ENCODE peak calls at places on chromosomes 13 and 19, in five cellular contexts. One of them, this sample, is unnamed.

GRCh38 chr19:9935409-9936062 is 779 bp downstream of the OLFM2 start:
- DNase-seq in suprapubic skin: peak; percentile 64
- DNase-seq in breast epithelium: no peak
- DNase-seq in endothelial cell of umbilical vein: no peak
- DNase-seq in transverse colon: no peak
- DNase-seq in this sample: no peak

GRCh38 chr13:26024558-26024957 is 27.3 kb downstream of the SHISA2 start:
- DNase-seq in suprapubic skin: no peak
- DNase-seq in breast epithelium: no peak
- DNase-seq in endothelial cell of umbilical vein: peak; percentile 82
- DNase-seq in transverse colon: no peak
- DNase-seq in this sample: no peak

GRCh38 chr13:33367931-33368330 is 82.4 kb upstream of the STARD13 start:
- DNase-seq in suprapubic skin: no peak
- DNase-seq in breast epithelium: no peak
- DNase-seq in endothelial cell of umbilical vein: peak; percentile 15
- DNase-seq in transverse colon: no peak
- DNase-seq in this sample: no peak

GRCh38 chr13:59915252-59915651 is 248.5 kb downstream of the DIAPH3 start:
- DNase-seq in suprapubic skin: no peak
- DNase-seq in breast epithelium: no peak
- DNase-seq in endothelial cell of umbilical vein: no peak
- DNase-seq in transverse colon: no peak
- DNase-seq in this sample: no peak

GRCh38 chr13:107799001-107799400 is 416.3 kb downstream of the LIG4 start:
- DNase-seq in suprapubic skin: no peak
- DNase-seq in breast epithelium: no peak
- DNase-seq in endothelial cell of umbilical vein: peak; percentile 8
- DNase-seq in transverse colon: no peak
- DNase-seq in this sample: no peak

GRCh38 chr13:89726690-89727435 is 1620.6 kb upstream of the MIR17HG start:
- DNase-seq in suprapubic skin: no peak
- DNase-seq in breast epithelium: no peak
- DNase-seq in endothelial cell of umbilical vein: peak; percentile 87
- DNase-seq in transverse colon: no peak
- DNase-seq in this sample: no peak

GRCh38 chr19:3047307-3048189 is 14.7 kb downstream of the TLE5 start:
- DNase-seq in suprapubic skin: peak; percentile 96
- DNase-seq in breast epithelium: peak; percentile 82
- DNase-seq in endothelial cell of umbilical vein: peak; percentile 73
- DNase-seq in transverse colon: peak; percentile 92
- DNase-seq in this sample: peak; percentile 87

GRCh38 chr19:21398851-21399250 is 1.9 kb downstream of the ZNF493 start:
- DNase-seq in suprapubic skin: no peak
- DNase-seq in breast epithelium: no peak
- DNase-seq in endothelial cell of umbilical vein: no peak
- DNase-seq in transverse colon: no peak
- DNase-seq in this sample: no peak

GRCh38 chr19:38949580-38950367 is 19.0 kb downstream of the MRPS12 start:
- DNase-seq in suprapubic skin: peak; percentile 90
- DNase-seq in breast epithelium: peak; percentile 84
- DNase-seq in endothelial cell of umbilical vein: peak; percentile 87
- DNase-seq in transverse colon: peak; percentile 76
- DNase-seq in this sample: peak; percentile 89

GRCh38 chr13:42946927-42947326 is 45.1 kb downstream of the EPSTI1 start:
- DNase-seq in suprapubic skin: no peak
- DNase-seq in breast epithelium: no peak
- DNase-seq in endothelial cell of umbilical vein: no peak
- DNase-seq in transverse colon: no peak
- DNase-seq in this sample: no peak

GRCh38 chr13:39835253-39835652 is 179.8 kb downstream of the COG6 start:
- DNase-seq in suprapubic skin: no peak
- DNase-seq in breast epithelium: no peak
- DNase-seq in endothelial cell of umbilical vein: no peak
- DNase-seq in transverse colon: no peak
- DNase-seq in this sample: no peak

GRCh38 chr19:4032436-4032835 is 24.9 kb downstream of the PIAS4 start:
- DNase-seq in suprapubic skin: no peak
- DNase-seq in breast epithelium: no peak
- DNase-seq in endothelial cell of umbilical vein: no peak
- DNase-seq in transverse colon: no peak
- DNase-seq in this sample: no peak

GRCh38 chr13:98454389-98454881 is 122.5 kb downstream of the STK24 start:
- DNase-seq in suprapubic skin: no peak
- DNase-seq in breast epithelium: no peak
- DNase-seq in endothelial cell of umbilical vein: peak; percentile 44
- DNase-seq in transverse colon: no peak
- DNase-seq in this sample: no peak

GRCh38 chr13:31172535-31172934 is 10.8 kb upstream of the HSPH1 start:
- DNase-seq in suprapubic skin: no peak
- DNase-seq in breast epithelium: no peak
- DNase-seq in endothelial cell of umbilical vein: peak; percentile 66
- DNase-seq in transverse colon: no peak
- DNase-seq in this sample: no peak

GRCh38 chr13:63435668-63436275 is 2020.1 kb upstream of the PCDH20 start:
- DNase-seq in suprapubic skin: no peak
- DNase-seq in breast epithelium: no peak
- DNase-seq in endothelial cell of umbilical vein: peak; percentile 24
- DNase-seq in transverse colon: no peak
- DNase-seq in this sample: no peak

GRCh38 chr13:80577951-80578670 is 237.2 kb upstream of the SPRY2 start:
- DNase-seq in suprapubic skin: no peak
- DNase-seq in breast epithelium: no peak
- DNase-seq in endothelial cell of umbilical vein: no peak
- DNase-seq in transverse colon: no peak
- DNase-seq in this sample: no peak

GRCh38 chr19:46603195-46603637 is 2.1 kb downstream of the CALM3 start:
- DNase-seq in suprapubic skin: no peak
- DNase-seq in breast epithelium: peak; percentile 18
- DNase-seq in endothelial cell of umbilical vein: no peak
- DNase-seq in transverse colon: peak; percentile 77
- DNase-seq in this sample: peak; percentile 71

GRCh38 chr19:12785431-12786011 is 5.8 kb upstream of the JUNB start:
- DNase-seq in suprapubic skin: peak; percentile 64
- DNase-seq in breast epithelium: no peak
- DNase-seq in endothelial cell of umbilical vein: no peak
- DNase-seq in transverse colon: peak; percentile 41
- DNase-seq in this sample: peak; percentile 82

GRCh38 chr19:5961969-5962945 is 15.7 kb downstream of the RANBP3 start:
- DNase-seq in suprapubic skin: no peak
- DNase-seq in breast epithelium: peak; percentile 41
- DNase-seq in endothelial cell of umbilical vein: peak; percentile 93
- DNase-seq in transverse colon: peak; percentile 75
- DNase-seq in this sample: peak; percentile 87

GRCh38 chr19:11152318-11153062 is 3.1 kb downstream of the SPC24 start:
- DNase-seq in suprapubic skin: peak; percentile 88
- DNase-seq in breast epithelium: peak; percentile 84
- DNase-seq in endothelial cell of umbilical vein: peak; percentile 67
- DNase-seq in transverse colon: peak; percentile 65
- DNase-seq in this sample: no peak

GRCh38 chr19:19860756-19861390 is 4.8 kb upstream of the ZNF253 start:
- DNase-seq in suprapubic skin: no peak
- DNase-seq in breast epithelium: peak; percentile 73
- DNase-seq in endothelial cell of umbilical vein: no peak
- DNase-seq in transverse colon: no peak
- DNase-seq in this sample: peak; percentile 76

GRCh38 chr13:113802761-113803160 is 43.7 kb downstream of the TMEM255B start:
- DNase-seq in suprapubic skin: peak; percentile 50
- DNase-seq in breast epithelium: no peak
- DNase-seq in endothelial cell of umbilical vein: no peak
- DNase-seq in transverse colon: no peak
- DNase-seq in this sample: peak; percentile 62

GRCh38 chr13:59680429-59681024 is 483.2 kb downstream of the DIAPH3 start:
- DNase-seq in suprapubic skin: no peak
- DNase-seq in breast epithelium: no peak
- DNase-seq in endothelial cell of umbilical vein: peak; percentile 41
- DNase-seq in transverse colon: no peak
- DNase-seq in this sample: no peak

GRCh38 chr19:289651-290538 is 1.3 kb downstream of the PLPP2 start:
- DNase-seq in suprapubic skin: no peak
- DNase-seq in breast epithelium: peak; percentile 86
- DNase-seq in endothelial cell of umbilical vein: peak; percentile 35
- DNase-seq in transverse colon: peak; percentile 84
- DNase-seq in this sample: no peak

GRCh38 chr19:19619121-19619848 is 798 bp upstream of the PBX4 start:
- DNase-seq in suprapubic skin: no peak
- DNase-seq in breast epithelium: no peak
- DNase-seq in endothelial cell of umbilical vein: no peak
- DNase-seq in transverse colon: no peak
- DNase-seq in this sample: no peak

GRCh38 chr13:23687614-23688013 is 117.4 kb downstream of the TNFRSF19 start:
- DNase-seq in suprapubic skin: no peak
- DNase-seq in breast epithelium: no peak
- DNase-seq in endothelial cell of umbilical vein: no peak
- DNase-seq in transverse colon: no peak
- DNase-seq in this sample: no peak

DNA sequence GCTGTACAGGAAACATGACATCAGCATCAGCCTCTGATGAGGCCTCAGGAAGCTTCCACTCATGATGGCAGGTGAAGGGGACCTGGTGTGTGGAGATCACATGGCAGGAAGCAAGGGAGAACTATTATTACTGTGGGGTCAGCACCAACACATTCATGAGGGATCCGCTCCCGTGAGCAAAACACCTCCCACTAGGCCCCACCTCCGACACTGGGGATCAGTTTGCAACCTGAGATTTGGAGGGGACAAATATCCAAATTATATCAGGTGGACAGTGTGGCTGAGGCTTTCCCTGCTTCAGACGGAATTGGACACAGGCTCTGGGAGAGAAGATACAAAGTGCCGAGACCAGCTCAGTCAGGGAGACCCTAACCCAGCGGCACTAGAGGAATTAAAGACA is 5.7 kb upstream of the ZNF792 start:
- DNase-seq in suprapubic skin: peak; percentile 27
- DNase-seq in breast epithelium: peak; percentile 2
- DNase-seq in endothelial cell of umbilical vein: no peak
- DNase-seq in transverse colon: no peak
- DNase-seq in this sample: no peak
- H3K9me3 ChIP-seq in suprapubic skin: peaks cover 5% of the 10 kb centered on the region
- H3K9me3 ChIP-seq in breast epithelium: no peaks in the 10 kb centered on the region
- H3K9me3 ChIP-seq in endothelial cell of umbilical vein: no peaks in the 10 kb centered on the region
- H3K9me3 ChIP-seq in transverse colon: no peaks in the 10 kb centered on the region
- H3K9me3 ChIP-seq in this sample: peaks cover 13% of the 10 kb centered on the region

GRCh38 chr13:29498426-29499040 is 97.0 kb downstream of the SLC7A1 start:
- DNase-seq in suprapubic skin: no peak
- DNase-seq in breast epithelium: no peak
- DNase-seq in endothelial cell of umbilical vein: no peak
- DNase-seq in transverse colon: no peak
- DNase-seq in this sample: peak; percentile 61

GRCh38 chr13:29502391-29503008 is 93.0 kb downstream of the SLC7A1 start:
- DNase-seq in suprapubic skin: no peak
- DNase-seq in breast epithelium: no peak
- DNase-seq in endothelial cell of umbilical vein: no peak
- DNase-seq in transverse colon: no peak
- DNase-seq in this sample: peak; percentile 71

GRCh38 chr13:29501674-29502073 is 93.8 kb downstream of the SLC7A1 start:
- DNase-seq in suprapubic skin: no peak
- DNase-seq in breast epithelium: no peak
- DNase-seq in endothelial cell of umbilical vein: no peak
- DNase-seq in transverse colon: no peak
- DNase-seq in this sample: no peak

GRCh38 chr13:29499766-29500165 is 95.7 kb downstream of the SLC7A1 start:
- DNase-seq in suprapubic skin: no peak
- DNase-seq in breast epithelium: no peak
- DNase-seq in endothelial cell of umbilical vein: no peak
- DNase-seq in transverse colon: no peak
- DNase-seq in this sample: peak; percentile 71

GRCh38 chr13:29500426-29500825 is 95.1 kb downstream of the SLC7A1 start:
- DNase-seq in suprapubic skin: no peak
- DNase-seq in breast epithelium: no peak
- DNase-seq in endothelial cell of umbilical vein: no peak
- DNase-seq in transverse colon: no peak
- DNase-seq in this sample: peak; percentile 27
- TF ChIP-seq POLR2AphosphoS5 in suprapubic skin: no peak
- TF ChIP-seq POLR2AphosphoS5 in breast epithelium: no peak
- TF ChIP-seq POLR2AphosphoS5 in endothelial cell of umbilical vein: no peak
- TF ChIP-seq POLR2AphosphoS5 in transverse colon: no peak
- TF ChIP-seq POLR2AphosphoS5 in this sample: no peak

DNA sequence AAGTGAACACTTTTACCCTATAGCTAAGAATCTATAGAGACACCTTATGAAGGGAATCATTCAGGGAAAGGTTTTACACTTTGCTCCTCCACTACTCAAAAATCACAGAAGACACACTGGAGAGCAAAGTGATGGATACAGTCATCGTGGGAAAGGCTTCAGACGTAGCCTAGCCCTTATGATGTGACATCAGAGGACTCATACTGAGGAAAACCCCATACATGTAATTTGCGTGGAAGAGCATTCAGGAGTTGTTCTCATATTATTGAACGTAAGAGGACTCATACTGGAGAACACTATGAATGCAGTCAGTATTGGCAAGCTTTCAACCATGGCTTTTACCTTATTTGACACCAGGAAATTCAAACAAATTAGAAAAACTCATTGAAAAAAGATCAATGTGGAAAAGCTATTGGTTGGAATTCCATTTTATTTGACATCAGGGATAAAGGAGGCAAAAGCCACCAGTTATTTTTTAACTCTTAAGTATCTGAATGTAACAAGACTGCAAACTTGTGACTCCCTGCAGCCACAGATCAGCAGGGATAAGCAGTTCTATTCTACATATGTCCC is 16.1 kb upstream of the ZNF274 start:
- DNase-seq in suprapubic skin: no peak
- DNase-seq in breast epithelium: no peak
- DNase-seq in endothelial cell of umbilical vein: no peak
- DNase-seq in transverse colon: no peak
- DNase-seq in this sample: no peak
- H3K9me3 ChIP-seq in suprapubic skin: peaks cover 67% of the 10 kb centered on the region
- H3K9me3 ChIP-seq in breast epithelium: peaks cover 100% of the 10 kb centered on the region
- H3K9me3 ChIP-seq in endothelial cell of umbilical vein: peaks cover 8% of the 10 kb centered on the region
- H3K9me3 ChIP-seq in transverse colon: peaks cover 93% of the 10 kb centered on the region
- H3K9me3 ChIP-seq in this sample: peaks cover 100% of the 10 kb centered on the region

DNA sequence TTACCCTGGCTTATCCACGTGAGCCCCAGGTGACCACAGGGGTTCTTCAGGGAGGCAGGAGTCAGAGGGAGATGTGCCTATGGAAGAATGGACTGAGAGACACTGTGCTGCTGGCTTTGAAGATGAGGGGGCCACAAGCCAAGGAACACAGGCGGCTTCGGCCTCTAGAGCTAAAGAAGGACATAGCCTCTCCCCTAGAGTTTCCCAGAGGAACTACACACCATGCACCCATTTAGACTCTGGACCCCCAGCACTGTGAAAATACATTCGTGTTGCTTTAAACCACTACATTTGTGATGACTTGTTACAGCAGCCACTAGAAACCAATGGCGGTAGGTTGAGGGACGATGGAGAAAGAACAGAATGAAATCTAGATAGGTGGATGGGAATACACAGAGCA is 13.7 kb upstream of the ATF5 start:
- DNase-seq in suprapubic skin: no peak
- DNase-seq in breast epithelium: no peak
- DNase-seq in endothelial cell of umbilical vein: no peak
- DNase-seq in transverse colon: no peak
- DNase-seq in this sample: no peak
- TF ChIP-seq POLR2AphosphoS5 in suprapubic skin: no peak
- TF ChIP-seq POLR2AphosphoS5 in breast epithelium: no peak
- TF ChIP-seq POLR2AphosphoS5 in endothelial cell of umbilical vein: no peak
- TF ChIP-seq POLR2AphosphoS5 in transverse colon: no peak
- TF ChIP-seq POLR2AphosphoS5 in this sample: no peak

GRCh38 chr13:97101912-97102311 is 107.6 kb upstream of the OXGR1 start:
- DNase-seq in suprapubic skin: no peak
- DNase-seq in breast epithelium: no peak
- DNase-seq in endothelial cell of umbilical vein: no peak
- DNase-seq in transverse colon: no peak
- DNase-seq in this sample: no peak
- H3K9me3 ChIP-seq in suprapubic skin: no peaks in the 10 kb centered on the region
- H3K9me3 ChIP-seq in breast epithelium: no peaks in the 10 kb centered on the region
- H3K9me3 ChIP-seq in endothelial cell of umbilical vein: no peaks in the 10 kb centered on the region
- H3K9me3 ChIP-seq in transverse colon: no peaks in the 10 kb centered on the region
- H3K9me3 ChIP-seq in this sample: no peaks in the 10 kb centered on the region

This sample was measured in spleen.